ENCODE peak calls at places on chromosomes 16 and 17, in six cellular contexts. One of them, this sample, is unnamed.

GRCh38 chr16:70685061-70685937 is 554 bp downstream of the MTSS2 start:
- DNase-seq in neural progenitor cell: no peak
- DNase-seq in mammary epithelial cell: no peak
- DNase-seq in Karpas-422: no peak
- DNase-seq in GM23248: peak
- DNase-seq in mesendoderm: peak
- DNase-seq in this sample: peak

GRCh38 chr16:19696961-19697360 is 21.1 kb downstream of the KNOP1 start:
- DNase-seq in GM23248: no peak
- DNase-seq in mesendoderm: no peak
- DNase-seq in neural progenitor cell: no peak
- DNase-seq in mammary epithelial cell: no peak
- DNase-seq in Karpas-422: peak
- DNase-seq in this sample: no peak

GRCh38 chr17:16491131-16491702 is 776 bp downstream of the LRRC75A start:
- DNase-seq in mammary epithelial cell: no peak
- DNase-seq in Karpas-422: no peak
- DNase-seq in neural progenitor cell: peak
- DNase-seq in mesendoderm: no peak
- DNase-seq in GM23248: no peak
- DNase-seq in this sample: peak

GRCh38 chr17:40864661-40865380 is 2.2 kb downstream of the KRT12 start:
- DNase-seq in Karpas-422: no peak
- DNase-seq in mammary epithelial cell: no peak
- DNase-seq in mesendoderm: no peak
- DNase-seq in neural progenitor cell: no peak
- DNase-seq in GM23248: peak
- DNase-seq in this sample: no peak

GRCh38 chr17:78628547-78629435 is 51.6 kb upstream of the DNAH17 start:
- DNase-seq in mesendoderm: no peak
- DNase-seq in GM23248: no peak
- DNase-seq in Karpas-422: no peak
- DNase-seq in mammary epithelial cell: no peak
- DNase-seq in neural progenitor cell: no peak
- DNase-seq in this sample: no peak

GRCh38 chr17:9237053-9237410 is 215.7 kb downstream of the NTN1 start:
- DNase-seq in Karpas-422: no peak
- DNase-seq in mammary epithelial cell: no peak
- DNase-seq in GM23248: no peak
- DNase-seq in mesendoderm: no peak
- DNase-seq in neural progenitor cell: no peak
- DNase-seq in this sample: no peak

GRCh38 chr16:66382171-66382965 is 15.9 kb downstream of the CDH5 start:
- DNase-seq in Karpas-422: no peak
- DNase-seq in GM23248: peak
- DNase-seq in mesendoderm: peak
- DNase-seq in mammary epithelial cell: peak
- DNase-seq in neural progenitor cell: no peak
- DNase-seq in this sample: peak

GRCh38 chr17:73643012-73643845 is 1.0 kb downstream of the SDK2 start:
- DNase-seq in neural progenitor cell: peak
- DNase-seq in mesendoderm: peak
- DNase-seq in Karpas-422: no peak
- DNase-seq in mammary epithelial cell: peak
- DNase-seq in GM23248: peak
- DNase-seq in this sample: peak

GRCh38 chr17:21163101-21163500 is 36.3 kb downstream of the DHRS7B start:
- DNase-seq in neural progenitor cell: no peak
- DNase-seq in GM23248: no peak
- DNase-seq in Karpas-422: no peak
- DNase-seq in mesendoderm: no peak
- DNase-seq in mammary epithelial cell: no peak
- DNase-seq in this sample: no peak

GRCh38 chr17:77420476-77420803 is 279.7 kb downstream of the SEC14L1 start:
- DNase-seq in neural progenitor cell: no peak
- DNase-seq in mesendoderm: no peak
- DNase-seq in GM23248: no peak
- DNase-seq in mammary epithelial cell: no peak
- DNase-seq in Karpas-422: no peak
- DNase-seq in this sample: no peak

GRCh38 chr16:13062219-13062618 is 160.8 kb downstream of the SHISA9 start:
- DNase-seq in GM23248: no peak
- DNase-seq in neural progenitor cell: no peak
- DNase-seq in mesendoderm: no peak
- DNase-seq in Karpas-422: no peak
- DNase-seq in mammary epithelial cell: no peak
- DNase-seq in this sample: no peak

GRCh38 chr16:11440657-11441012 is 95.4 kb downstream of the RMI2 start:
- DNase-seq in neural progenitor cell: no peak
- DNase-seq in Karpas-422: no peak
- DNase-seq in mammary epithelial cell: no peak
- DNase-seq in mesendoderm: no peak
- DNase-seq in GM23248: no peak
- DNase-seq in this sample: no peak

GRCh38 chr16:17266606-17267313 is 204.0 kb downstream of the XYLT1 start:
- DNase-seq in Karpas-422: no peak
- DNase-seq in mammary epithelial cell: no peak
- DNase-seq in mesendoderm: no peak
- DNase-seq in GM23248: no peak
- DNase-seq in neural progenitor cell: no peak
- DNase-seq in this sample: no peak

GRCh38 chr17:45008191-45008590 is 40.1 kb upstream of the C1QL1 start:
- DNase-seq in GM23248: no peak
- DNase-seq in mammary epithelial cell: no peak
- DNase-seq in neural progenitor cell: no peak
- DNase-seq in Karpas-422: no peak
- DNase-seq in mesendoderm: no peak
- DNase-seq in this sample: no peak
- H3K9ac ChIP-seq in GM23248: no peak
- H3K9ac ChIP-seq in mammary epithelial cell: no peak
- H3K9ac ChIP-seq in neural progenitor cell: no peak
- H3K9ac ChIP-seq in Karpas-422: no peak
- H3K9ac ChIP-seq in mesendoderm: no peak
- H3K9ac ChIP-seq in this sample: no peak

DNA sequence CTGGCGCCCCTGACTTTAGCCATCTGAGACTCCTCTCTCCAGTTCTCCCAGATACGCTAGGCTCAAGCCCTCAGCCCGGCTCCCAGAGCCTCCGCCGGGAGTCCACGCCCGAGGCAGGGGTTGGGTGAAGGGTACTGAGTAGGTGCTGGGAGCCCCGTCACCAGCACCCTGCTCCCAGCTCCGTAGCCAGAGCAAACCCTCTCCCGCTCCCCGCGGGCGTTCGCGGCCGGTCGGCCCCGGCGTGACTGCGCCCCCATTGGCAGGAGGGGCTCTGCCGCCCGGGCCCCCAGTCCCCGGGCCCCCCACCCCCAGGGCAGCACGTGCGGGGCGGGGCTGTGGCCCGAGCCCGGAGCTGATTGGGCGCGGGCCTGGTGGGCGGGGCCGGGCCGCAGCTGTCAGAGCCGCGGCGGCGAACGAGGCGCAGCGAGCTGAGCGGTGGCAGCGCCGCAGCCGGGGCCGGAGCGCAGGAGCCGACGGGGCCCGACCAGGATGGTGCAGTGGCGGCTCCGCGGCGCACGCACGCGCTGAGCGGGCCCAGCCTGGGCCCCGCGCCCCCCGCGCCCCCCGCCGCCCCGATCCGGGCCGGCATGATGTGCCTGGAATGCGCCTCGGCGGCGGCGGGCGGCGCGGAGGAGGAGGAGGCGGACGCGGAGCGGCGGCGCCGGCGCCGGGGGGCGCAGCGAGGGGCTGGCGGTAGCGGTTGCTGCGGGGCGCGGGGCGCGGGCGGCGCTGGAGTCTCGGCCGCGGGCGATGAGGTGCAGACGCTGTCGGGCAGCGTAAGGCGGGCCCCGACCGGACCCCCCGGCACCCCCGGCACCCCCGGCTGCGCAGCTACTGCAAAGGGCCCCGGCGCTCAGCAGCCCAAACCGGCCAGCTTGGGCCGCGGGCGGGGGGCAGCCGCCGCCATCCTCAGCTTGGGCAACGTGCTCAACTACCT is at the start of gene SPNS2:
- DNase-seq in Karpas-422: peak
- DNase-seq in GM23248: peak
- DNase-seq in neural progenitor cell: peak
- DNase-seq in mesendoderm: peak
- DNase-seq in mammary epithelial cell: peak
- DNase-seq in this sample: peak
- H3K9ac ChIP-seq in Karpas-422: no peak
- H3K9ac ChIP-seq in GM23248: no peak
- H3K9ac ChIP-seq in neural progenitor cell: no peak
- H3K9ac ChIP-seq in mesendoderm: no peak
- H3K9ac ChIP-seq in mammary epithelial cell: no peak
- H3K9ac ChIP-seq in this sample: no peak

GRCh38 chr16:77212736-77213541 is 13.7 kb downstream of the SYCE1L start:
- DNase-seq in mammary epithelial cell: peak
- DNase-seq in mesendoderm: peak
- DNase-seq in neural progenitor cell: peak
- DNase-seq in GM23248: peak
- DNase-seq in Karpas-422: peak
- DNase-seq in this sample: peak

GRCh38 chr16:77208382-77208781 is 9.2 kb downstream of the SYCE1L start:
- DNase-seq in GM23248: no peak
- DNase-seq in neural progenitor cell: no peak
- DNase-seq in Karpas-422: no peak
- DNase-seq in mesendoderm: no peak
- DNase-seq in mammary epithelial cell: no peak
- DNase-seq in this sample: no peak

GRCh38 chr16:77214411-77215138 is 15.4 kb downstream of the SYCE1L start:
- DNase-seq in neural progenitor cell: no peak
- DNase-seq in mesendoderm: no peak
- DNase-seq in Karpas-422: no peak
- DNase-seq in GM23248: no peak
- DNase-seq in mammary epithelial cell: no peak
- DNase-seq in this sample: no peak

GRCh38 chr16:77211880-77212735 is 12.9 kb downstream of the SYCE1L start:
- DNase-seq in neural progenitor cell: peak
- DNase-seq in Karpas-422: peak
- DNase-seq in mammary epithelial cell: peak
- DNase-seq in mesendoderm: peak
- DNase-seq in GM23248: peak
- DNase-seq in this sample: peak

GRCh38 chr16:77213542-77214108 is 14.4 kb downstream of the SYCE1L start:
- DNase-seq in neural progenitor cell: no peak
- DNase-seq in mesendoderm: no peak
- DNase-seq in mammary epithelial cell: peak
- DNase-seq in Karpas-422: no peak
- DNase-seq in GM23248: peak
- DNase-seq in this sample: no peak
- H3K9ac ChIP-seq in neural progenitor cell: no peak
- H3K9ac ChIP-seq in mesendoderm: no peak
- H3K9ac ChIP-seq in mammary epithelial cell: peak
- H3K9ac ChIP-seq in Karpas-422: no peak
- H3K9ac ChIP-seq in GM23248: no peak
- H3K9ac ChIP-seq in this sample: no peak

GRCh38 chr16:69105501-69106361 is at the start of gene HAS3:
- DNase-seq in mammary epithelial cell: peak
- DNase-seq in mesendoderm: peak
- DNase-seq in GM23248: peak
- DNase-seq in Karpas-422: peak
- DNase-seq in neural progenitor cell: peak
- DNase-seq in this sample: peak
- H3K9ac ChIP-seq in mammary epithelial cell: peak
- H3K9ac ChIP-seq in mesendoderm: peak
- H3K9ac ChIP-seq in GM23248: peak
- H3K9ac ChIP-seq in Karpas-422: peak
- H3K9ac ChIP-seq in neural progenitor cell: no peak
- H3K9ac ChIP-seq in this sample: no peak

DNA sequence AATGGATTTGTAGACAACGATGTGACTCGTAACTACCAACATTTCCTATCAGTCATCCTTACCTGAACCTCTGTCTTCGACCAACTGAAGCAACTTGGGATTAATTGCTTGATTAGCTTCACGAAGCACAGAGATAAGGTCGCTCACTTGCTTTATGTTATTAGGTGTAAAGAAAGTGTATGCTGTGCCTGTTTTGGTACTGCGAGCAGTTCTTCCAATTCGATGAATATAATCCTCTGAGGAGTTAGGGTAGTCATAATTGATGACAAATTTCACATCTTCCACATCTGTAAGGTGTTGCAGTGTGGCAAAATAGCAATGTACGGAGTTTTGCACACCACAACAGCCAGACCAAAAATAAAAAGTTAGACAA is 3.6 kb upstream of the POLG2 start:
- DNase-seq in Karpas-422: no peak
- DNase-seq in GM23248: peak
- DNase-seq in mesendoderm: no peak
- DNase-seq in neural progenitor cell: no peak
- DNase-seq in mammary epithelial cell: no peak
- DNase-seq in this sample: no peak
- H3K9ac ChIP-seq in Karpas-422: no peak
- H3K9ac ChIP-seq in GM23248: peak
- H3K9ac ChIP-seq in mesendoderm: no peak
- H3K9ac ChIP-seq in neural progenitor cell: no peak
- H3K9ac ChIP-seq in mammary epithelial cell: no peak
- H3K9ac ChIP-seq in this sample: peak

GRCh38 chr16:81710596-81710995 is 68.5 kb upstream of the PLCG2 start:
- DNase-seq in mammary epithelial cell: no peak
- DNase-seq in neural progenitor cell: peak
- DNase-seq in Karpas-422: no peak
- DNase-seq in GM23248: no peak
- DNase-seq in mesendoderm: peak
- DNase-seq in this sample: peak
- H3K9ac ChIP-seq in mammary epithelial cell: no peak
- H3K9ac ChIP-seq in neural progenitor cell: no peak
- H3K9ac ChIP-seq in Karpas-422: no peak
- H3K9ac ChIP-seq in GM23248: no peak
- H3K9ac ChIP-seq in mesendoderm: no peak
- H3K9ac ChIP-seq in this sample: no peak